ENCODE peak calls at places on chromosomes 7 and 10, in seven cellular contexts. One of them, this sample, is unnamed.

GRCh38 chr7:75931676-75932075 is 16.7 kb downstream of the POR start:
- DNase-seq in MCF 10A: no peak
- DNase-seq in foreskin keratinocyte: no peak
- DNase-seq in RWPE2: no peak
- DNase-seq in heart right ventricle: no peak
- DNase-seq in WTC11: no peak
- DNase-seq in heart left ventricle: no peak
- DNase-seq in this sample: no peak

GRCh38 chr10:82294874-82295378 is 419.9 kb downstream of the NRG3 start:
- DNase-seq in WTC11: no peak
- DNase-seq in foreskin keratinocyte: no peak
- DNase-seq in MCF 10A: no peak
- DNase-seq in RWPE2: no peak
- DNase-seq in heart right ventricle: no peak
- DNase-seq in heart left ventricle: no peak
- DNase-seq in this sample: no peak

GRCh38 chr7:106604303-106604918 is 56.5 kb downstream of the CCDC71L start:
- DNase-seq in WTC11: no peak
- DNase-seq in RWPE2: no peak
- DNase-seq in heart right ventricle: no peak
- DNase-seq in foreskin keratinocyte: peak; percentile 33
- DNase-seq in heart left ventricle: no peak
- DNase-seq in MCF 10A: peak; percentile 48
- DNase-seq in this sample: no peak

GRCh38 chr7:116394106-116394505 is 105.4 kb upstream of the CAV2 start:
- DNase-seq in MCF 10A: no peak
- DNase-seq in heart right ventricle: no peak
- DNase-seq in heart left ventricle: no peak
- DNase-seq in foreskin keratinocyte: no peak
- DNase-seq in RWPE2: no peak
- DNase-seq in WTC11: no peak
- DNase-seq in this sample: no peak

GRCh38 chr7:130865408-130866236 is 131.6 kb upstream of the KLF14 start:
- DNase-seq in heart right ventricle: no peak
- DNase-seq in foreskin keratinocyte: no peak
- DNase-seq in RWPE2: no peak
- DNase-seq in MCF 10A: peak; percentile 38
- DNase-seq in WTC11: no peak
- DNase-seq in heart left ventricle: no peak
- DNase-seq in this sample: peak; percentile 24

GRCh38 chr7:157425137-157425731 is 88.4 kb downstream of the DNAJB6 start:
- DNase-seq in RWPE2: peak; percentile 55
- DNase-seq in WTC11: peak; percentile 33
- DNase-seq in foreskin keratinocyte: no peak
- DNase-seq in MCF 10A: no peak
- DNase-seq in heart left ventricle: no peak
- DNase-seq in heart right ventricle: no peak
- DNase-seq in this sample: no peak

GRCh38 chr7:25615603-25616002 is 387.3 kb upstream of the NPVF start:
- DNase-seq in foreskin keratinocyte: no peak
- DNase-seq in heart left ventricle: no peak
- DNase-seq in RWPE2: no peak
- DNase-seq in WTC11: no peak
- DNase-seq in heart right ventricle: no peak
- DNase-seq in MCF 10A: no peak
- DNase-seq in this sample: no peak

GRCh38 chr10:70132098-70133029 is at the start of gene AIFM2:
- DNase-seq in foreskin keratinocyte: peak; percentile 37
- DNase-seq in MCF 10A: peak; percentile 81
- DNase-seq in WTC11: peak; percentile 81
- DNase-seq in heart left ventricle: peak; percentile 89
- DNase-seq in heart right ventricle: peak; percentile 84
- DNase-seq in RWPE2: peak; percentile 83
- DNase-seq in this sample: peak; percentile 37

GRCh38 chr7:381211-382117 is 91.5 kb downstream of the FOXL3 start:
- DNase-seq in heart left ventricle: peak; percentile 12
- DNase-seq in RWPE2: peak; percentile 41
- DNase-seq in WTC11: peak; percentile 7
- DNase-seq in foreskin keratinocyte: no peak
- DNase-seq in heart right ventricle: no peak
- DNase-seq in MCF 10A: no peak
- DNase-seq in this sample: no peak

GRCh38 chr10:30000802-30001571 is 58.4 kb downstream of the JCAD start:
- DNase-seq in heart right ventricle: no peak
- DNase-seq in WTC11: no peak
- DNase-seq in RWPE2: no peak
- DNase-seq in foreskin keratinocyte: peak; percentile 12
- DNase-seq in heart left ventricle: peak; percentile 73
- DNase-seq in MCF 10A: peak; percentile 84
- DNase-seq in this sample: no peak

GRCh38 chr10:100969175-100970075 is at the start of gene SEMA4G:
- DNase-seq in MCF 10A: peak; percentile 16
- DNase-seq in WTC11: peak; percentile 76
- DNase-seq in heart right ventricle: peak; percentile 62
- DNase-seq in foreskin keratinocyte: no peak
- DNase-seq in heart left ventricle: no peak
- DNase-seq in RWPE2: no peak
- DNase-seq in this sample: peak; percentile 69

GRCh38 chr10:133475821-133476640 is 22.3 kb downstream of the SCART1 start:
- DNase-seq in MCF 10A: no peak
- DNase-seq in heart left ventricle: no peak
- DNase-seq in heart right ventricle: no peak
- DNase-seq in RWPE2: no peak
- DNase-seq in foreskin keratinocyte: no peak
- DNase-seq in WTC11: no peak
- DNase-seq in this sample: no peak

GRCh38 chr7:30183712-30184372 is 49.1 kb downstream of the MTURN start:
- DNase-seq in heart right ventricle: no peak
- DNase-seq in heart left ventricle: no peak
- DNase-seq in MCF 10A: no peak
- DNase-seq in RWPE2: no peak
- DNase-seq in WTC11: no peak
- DNase-seq in foreskin keratinocyte: no peak
- DNase-seq in this sample: no peak

GRCh38 chr10:78914502-78915330 is 154.1 kb upstream of the ZMIZ1 start:
- DNase-seq in RWPE2: no peak
- DNase-seq in heart right ventricle: no peak
- DNase-seq in MCF 10A: no peak
- DNase-seq in WTC11: no peak
- DNase-seq in foreskin keratinocyte: no peak
- DNase-seq in heart left ventricle: no peak
- DNase-seq in this sample: no peak

GRCh38 chr7:139730746-139731612 is 46.8 kb downstream of the HIPK2 start:
- DNase-seq in heart right ventricle: peak; percentile 72
- DNase-seq in foreskin keratinocyte: no peak
- DNase-seq in MCF 10A: peak; percentile 55
- DNase-seq in RWPE2: no peak
- DNase-seq in WTC11: no peak
- DNase-seq in heart left ventricle: peak; percentile 79
- DNase-seq in this sample: no peak

GRCh38 chr10:3803295-3803883 is 18.4 kb upstream of the KLF6 start:
- DNase-seq in heart right ventricle: no peak
- DNase-seq in foreskin keratinocyte: peak; percentile 61
- DNase-seq in MCF 10A: no peak
- DNase-seq in RWPE2: no peak
- DNase-seq in WTC11: no peak
- DNase-seq in heart left ventricle: no peak
- DNase-seq in this sample: no peak

GRCh38 chr7:95297041-95297440 is 27.3 kb downstream of the PON1 start:
- DNase-seq in MCF 10A: no peak
- DNase-seq in WTC11: no peak
- DNase-seq in RWPE2: no peak
- DNase-seq in heart right ventricle: no peak
- DNase-seq in heart left ventricle: no peak
- DNase-seq in foreskin keratinocyte: no peak
- DNase-seq in this sample: no peak

GRCh38 chr10:6382081-6382480 is 179.3 kb downstream of the PFKFB3 start:
- DNase-seq in RWPE2: no peak
- DNase-seq in heart left ventricle: no peak
- DNase-seq in MCF 10A: no peak
- DNase-seq in foreskin keratinocyte: no peak
- DNase-seq in WTC11: no peak
- DNase-seq in heart right ventricle: no peak
- DNase-seq in this sample: no peak

GRCh38 chr10:56537984-56538383 is 176.9 kb upstream of the ZWINT start:
- DNase-seq in heart left ventricle: no peak
- DNase-seq in RWPE2: no peak
- DNase-seq in heart right ventricle: no peak
- DNase-seq in foreskin keratinocyte: peak; percentile 89
- DNase-seq in MCF 10A: peak; percentile 92
- DNase-seq in WTC11: no peak
- DNase-seq in this sample: no peak

GRCh38 chr7:101236292-101236691 is 1.3 kb downstream of the CLDN15 start:
- DNase-seq in RWPE2: no peak
- DNase-seq in heart left ventricle: no peak
- DNase-seq in MCF 10A: no peak
- DNase-seq in WTC11: no peak
- DNase-seq in foreskin keratinocyte: no peak
- DNase-seq in heart right ventricle: no peak
- DNase-seq in this sample: no peak

GRCh38 chr7:101235522-101235921 is 2.1 kb downstream of the CLDN15 start:
- DNase-seq in heart left ventricle: no peak
- DNase-seq in heart right ventricle: no peak
- DNase-seq in MCF 10A: no peak
- DNase-seq in WTC11: no peak
- DNase-seq in RWPE2: no peak
- DNase-seq in foreskin keratinocyte: no peak
- DNase-seq in this sample: no peak

GRCh38 chr7:101233907-101234547 is 3.6 kb downstream of the CLDN15 start:
- DNase-seq in MCF 10A: no peak
- DNase-seq in heart left ventricle: no peak
- DNase-seq in heart right ventricle: no peak
- DNase-seq in foreskin keratinocyte: no peak
- DNase-seq in WTC11: no peak
- DNase-seq in RWPE2: no peak
- DNase-seq in this sample: no peak

GRCh38 chr7:101234636-101235035 is 3.0 kb downstream of the CLDN15 start:
- DNase-seq in WTC11: no peak
- DNase-seq in heart right ventricle: no peak
- DNase-seq in RWPE2: no peak
- DNase-seq in MCF 10A: no peak
- DNase-seq in foreskin keratinocyte: no peak
- DNase-seq in heart left ventricle: no peak
- DNase-seq in this sample: no peak

GRCh38 chr7:101235050-101235449 is 2.6 kb downstream of the CLDN15 start:
- DNase-seq in heart left ventricle: no peak
- DNase-seq in RWPE2: no peak
- DNase-seq in MCF 10A: no peak
- DNase-seq in heart right ventricle: no peak
- DNase-seq in WTC11: peak; percentile 55
- DNase-seq in foreskin keratinocyte: no peak
- DNase-seq in this sample: peak; percentile 52
- TF ChIP-seq CTCF in heart left ventricle: peak; percentile 6
- TF ChIP-seq CTCF in RWPE2: no peak
- TF ChIP-seq CTCF in MCF 10A: no peak
- TF ChIP-seq CTCF in heart right ventricle: peak; percentile 32
- TF ChIP-seq CTCF in WTC11: no peak
- TF ChIP-seq CTCF in foreskin keratinocyte: peak; percentile 41
- TF ChIP-seq CTCF in this sample: peak; percentile 27

GRCh38 chr10:7810443-7810842 is 7.9 kb upstream of the TAF3 start:
- DNase-seq in heart left ventricle: no peak
- DNase-seq in foreskin keratinocyte: no peak
- DNase-seq in MCF 10A: no peak
- DNase-seq in RWPE2: no peak
- DNase-seq in heart right ventricle: no peak
- DNase-seq in WTC11: no peak
- DNase-seq in this sample: no peak

GRCh38 chr10:7817984-7818294 is 366 bp upstream of the TAF3 start:
- DNase-seq in MCF 10A: no peak
- DNase-seq in heart right ventricle: no peak
- DNase-seq in heart left ventricle: no peak
- DNase-seq in RWPE2: no peak
- DNase-seq in WTC11: no peak
- DNase-seq in foreskin keratinocyte: no peak
- DNase-seq in this sample: no peak

GRCh38 chr10:7811000-7811399 is 7.3 kb upstream of the TAF3 start:
- DNase-seq in heart right ventricle: no peak
- DNase-seq in foreskin keratinocyte: no peak
- DNase-seq in MCF 10A: no peak
- DNase-seq in heart left ventricle: no peak
- DNase-seq in RWPE2: no peak
- DNase-seq in WTC11: no peak
- DNase-seq in this sample: no peak

GRCh38 chr10:7817576-7817975 is 729 bp upstream of the TAF3 start:
- DNase-seq in foreskin keratinocyte: no peak
- DNase-seq in heart right ventricle: no peak
- DNase-seq in RWPE2: no peak
- DNase-seq in MCF 10A: no peak
- DNase-seq in WTC11: peak; percentile 37
- DNase-seq in heart left ventricle: no peak
- DNase-seq in this sample: no peak

GRCh38 chr10:7813481-7813880 is 4.8 kb upstream of the TAF3 start:
- DNase-seq in WTC11: no peak
- DNase-seq in RWPE2: no peak
- DNase-seq in heart left ventricle: no peak
- DNase-seq in foreskin keratinocyte: no peak
- DNase-seq in heart right ventricle: no peak
- DNase-seq in MCF 10A: no peak
- DNase-seq in this sample: no peak
- TF ChIP-seq CTCF in WTC11: no peak
- TF ChIP-seq CTCF in RWPE2: no peak
- TF ChIP-seq CTCF in heart left ventricle: no peak
- TF ChIP-seq CTCF in foreskin keratinocyte: no peak
- TF ChIP-seq CTCF in heart right ventricle: no peak
- TF ChIP-seq CTCF in MCF 10A: no peak
- TF ChIP-seq CTCF in this sample: no peak

DNA sequence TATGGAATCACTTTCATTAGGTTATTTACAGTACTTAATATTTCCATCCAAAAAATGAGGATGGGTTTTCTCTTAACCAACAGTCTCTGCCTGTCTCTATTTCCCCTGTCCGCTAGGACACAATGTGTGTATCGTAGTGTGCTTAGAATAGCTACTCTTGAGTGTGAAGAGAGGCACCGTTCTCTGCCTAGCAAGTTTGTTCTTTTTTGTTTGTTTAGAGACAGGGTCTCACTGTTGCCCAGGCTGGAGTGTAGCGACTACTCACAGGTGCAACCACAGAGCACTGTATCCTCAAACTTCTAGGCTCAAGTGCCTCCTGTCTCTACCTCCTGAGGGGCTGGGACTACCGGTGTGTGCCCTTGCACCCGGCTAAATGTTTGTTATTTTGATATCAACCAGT is 121.9 kb downstream of the ANK3 start:
- DNase-seq in heart right ventricle: no peak
- DNase-seq in MCF 10A: no peak
- DNase-seq in heart left ventricle: no peak
- DNase-seq in WTC11: no peak
- DNase-seq in RWPE2: no peak
- DNase-seq in foreskin keratinocyte: no peak
- DNase-seq in this sample: no peak
- TF ChIP-seq CTCF in heart right ventricle: no peak
- TF ChIP-seq CTCF in MCF 10A: no peak
- TF ChIP-seq CTCF in heart left ventricle: no peak
- TF ChIP-seq CTCF in WTC11: no peak
- TF ChIP-seq CTCF in RWPE2: no peak
- TF ChIP-seq CTCF in foreskin keratinocyte: no peak
- TF ChIP-seq CTCF in this sample: no peak

DNA sequence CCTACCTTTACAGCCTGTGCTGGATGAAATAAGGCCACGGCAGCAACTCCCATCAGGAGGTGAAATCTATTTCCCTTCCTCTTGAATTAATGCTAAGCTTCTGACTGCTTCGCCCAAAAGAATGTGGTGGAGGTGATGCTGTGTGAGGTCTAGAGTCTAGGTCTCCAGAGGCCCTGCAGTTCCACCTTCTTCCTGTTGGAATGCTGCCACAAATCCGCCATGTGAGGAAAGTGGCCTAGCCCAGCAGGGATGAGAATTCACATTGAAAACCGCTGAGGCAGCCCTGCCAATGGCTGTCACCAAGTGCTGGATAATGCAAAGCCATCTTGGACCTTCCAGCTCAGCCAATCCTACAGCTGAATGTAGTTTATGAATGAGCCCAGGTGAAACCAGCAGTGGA is 28.0 kb downstream of the RHOBTB1 start:
- DNase-seq in MCF 10A: peak; percentile 6
- DNase-seq in RWPE2: no peak
- DNase-seq in heart right ventricle: no peak
- DNase-seq in foreskin keratinocyte: no peak
- DNase-seq in heart left ventricle: no peak
- DNase-seq in WTC11: peak; percentile 27
- DNase-seq in this sample: no peak
- TF ChIP-seq CTCF in MCF 10A: no peak
- TF ChIP-seq CTCF in RWPE2: no peak
- TF ChIP-seq CTCF in heart right ventricle: no peak
- TF ChIP-seq CTCF in foreskin keratinocyte: no peak
- TF ChIP-seq CTCF in heart left ventricle: no peak
- TF ChIP-seq CTCF in WTC11: peak; percentile 21
- TF ChIP-seq CTCF in this sample: peak; percentile 44